ENCODE peak calls at places on chromosomes 7 and 10, in nine cellular contexts. W is adrenal gland; L is coronary artery; C is mesendoderm; A is testis; Q is CD8-positive, alpha-beta T cell; O is stomach; D is transverse colon; H is heart right ventricle. V is an unnamed sample.

GRCh38 chr7:877312-878232 is 1.2 kb downstream of the GET4 start:
- DNase-seq in W (peak), L (no peak), C (peak), A (peak), Q (no peak), O (peak), D (peak), H (peak), V (no peak)

GRCh38 chr10:79898597-79899325 is 50.1 kb downstream of the SFTPD start:
- DNase-seq in W (no peak), L (no peak), C (no peak), A (no peak), Q (no peak), O (no peak), D (no peak), H (no peak), V (no peak)

GRCh38 chr10:283916-284356 is 148.7 kb downstream of the ZMYND11 start:
- DNase-seq in W (no peak), L (no peak), C (no peak), A (no peak), Q (no peak), O (no peak), D (no peak), H (no peak), V (no peak)

GRCh38 chr7:17095001-17095574 is 203.4 kb upstream of the AHR start:
- DNase-seq in W (no peak), L (no peak), C (no peak), A (no peak), Q (no peak), O (peak), D (no peak), H (no peak), V (peak)

GRCh38 chr10:90318659-90319058 is 539.2 kb downstream of the HTR7 start:
- DNase-seq in W (no peak), L (no peak), C (no peak), A (no peak), Q (no peak), O (no peak), D (no peak), H (no peak), V (no peak)

GRCh38 chr10:72086466-72087391 is 1.6 kb downstream of the SPOCK2 start:
- DNase-seq in W (peak), L (no peak), C (peak), A (peak), Q (peak), O (no peak), D (peak), H (peak), V (peak)

GRCh38 chr7:155808551-155809331 is 3.5 kb downstream of the SHH start:
- DNase-seq in W (no peak), L (no peak), C (peak), A (no peak), Q (no peak), O (peak), D (peak), H (no peak), V (no peak)

GRCh38 chr7:140009735-140010134 is 53.0 kb downstream of the PARP12 start:
- DNase-seq in W (peak), L (no peak), C (no peak), A (no peak), Q (no peak), O (no peak), D (no peak), H (no peak), V (no peak)

GRCh38 chr7:22610258-22610657 is 110.3 kb upstream of the STEAP1B start:
- DNase-seq in W (no peak), L (no peak), C (peak), A (no peak), Q (no peak), O (no peak), D (no peak), H (no peak), V (no peak)

GRCh38 chr10:69639291-69640195 is 9.5 kb downstream of the FAM241B start:
- DNase-seq in W (peak), L (peak), C (peak), A (peak), Q (peak), O (peak), D (peak), H (peak), V (peak)

GRCh38 chr10:124579003-124579384 is 117.4 kb downstream of the LHPP start:
- DNase-seq in W (no peak), L (no peak), C (no peak), A (peak), Q (no peak), O (no peak), D (no peak), H (no peak), V (peak)

GRCh38 chr7:103989785-103990775 is 622 bp upstream of the RELN start:
- DNase-seq in W (no peak), L (no peak), C (peak), A (peak), Q (no peak), O (no peak), D (no peak), H (no peak), V (peak)

GRCh38 chr7:156125841-156126730 is 313.8 kb upstream of the SHH start:
- DNase-seq in W (no peak), L (no peak), C (peak), A (no peak), Q (no peak), O (no peak), D (no peak), H (no peak), V (no peak)

GRCh38 chr7:97871659-97872024 is 566 bp downstream of the ASNS start:
- DNase-seq in W (peak), L (peak), C (peak), A (no peak), Q (no peak), O (no peak), D (no peak), H (peak), V (no peak)

GRCh38 chr10:100879741-100880360 is 32.9 kb upstream of the SLF2 start:
- DNase-seq in W (no peak), L (no peak), C (no peak), A (peak), Q (no peak), O (no peak), D (no peak), H (no peak), V (no peak)

GRCh38 chr7:121298831-121299239 is 30.0 kb upstream of the WNT16 start:
- DNase-seq in W (no peak), L (no peak), C (no peak), A (no peak), Q (no peak), O (no peak), D (no peak), H (no peak), V (no peak)

GRCh38 chr10:30984563-30985328 is 46.9 kb downstream of the ZNF438 start:
- DNase-seq in W (no peak), L (no peak), C (no peak), A (no peak), Q (no peak), O (no peak), D (no peak), H (no peak), V (no peak)

DNA sequence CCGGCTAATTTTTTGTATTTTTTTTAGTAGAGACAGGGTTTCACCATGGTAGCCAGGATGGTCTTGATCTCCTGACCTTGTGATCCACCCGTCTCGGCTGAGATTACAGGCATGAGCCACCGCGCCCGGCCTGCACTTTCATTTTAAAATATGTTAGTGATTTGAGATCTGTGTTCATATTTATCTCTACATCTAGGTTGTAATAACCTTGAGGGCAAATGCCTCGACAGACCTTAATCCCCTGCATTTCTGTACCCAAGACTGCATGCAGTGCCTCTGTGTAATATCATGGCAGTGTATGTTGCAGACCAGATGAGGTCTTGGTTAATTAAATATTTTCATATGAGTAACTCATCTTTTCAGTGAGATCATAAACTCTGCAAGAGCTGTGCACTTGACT is 674.0 kb upstream of the ANKRD30A start:
- DNase-seq in W (no peak), L (no peak), C (no peak), A (no peak), Q (no peak), O (no peak), D (no peak), H (no peak), V (no peak)
- H3K27ac ChIP-seq in W (no peak), L (no peak), C (no peak), A (no peak), Q (no peak), O (no peak), D (no peak), H (no peak), V (no peak)

DNA sequence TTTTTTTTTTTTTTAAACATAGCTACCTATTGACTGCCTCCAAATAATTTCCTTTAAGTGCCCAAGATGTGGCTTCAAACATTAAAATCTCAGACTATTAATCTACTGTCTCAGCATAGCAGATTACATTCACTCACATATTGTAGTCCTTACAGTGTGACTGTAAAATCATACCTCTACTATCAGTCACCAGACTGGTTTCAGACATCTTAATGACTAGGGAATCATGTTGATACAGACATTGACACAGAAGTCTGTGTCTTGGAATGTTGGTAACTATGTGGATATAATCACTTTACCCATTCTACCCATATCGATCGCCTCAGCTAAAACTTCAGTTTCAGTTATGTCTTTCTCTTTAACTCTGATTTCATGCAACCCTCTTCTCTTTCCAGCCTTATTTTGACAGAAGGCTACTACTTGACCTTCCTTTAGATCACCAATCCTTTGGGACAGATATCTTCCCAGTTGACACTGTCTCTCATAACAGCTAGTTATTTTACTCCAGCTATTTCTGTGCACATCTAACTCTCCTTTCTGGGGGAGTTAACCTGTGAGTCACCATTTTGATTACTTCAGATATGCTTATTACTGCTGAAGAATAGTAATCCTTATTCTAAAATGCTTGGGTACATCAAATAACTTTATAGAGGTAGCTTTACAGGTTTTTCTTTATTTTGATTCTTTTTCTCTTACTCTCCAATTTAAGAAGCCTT is 7.0 kb downstream of the TNKS2 start:
- DNase-seq in W (no peak), L (no peak), C (no peak), A (no peak), Q (no peak), O (no peak), D (no peak), H (no peak), V (no peak)
- H3K27ac ChIP-seq in W (no peak), L (no peak), C (no peak), A (no peak), Q (no peak), O (no peak), D (no peak), H (no peak), V (no peak)

DNA sequence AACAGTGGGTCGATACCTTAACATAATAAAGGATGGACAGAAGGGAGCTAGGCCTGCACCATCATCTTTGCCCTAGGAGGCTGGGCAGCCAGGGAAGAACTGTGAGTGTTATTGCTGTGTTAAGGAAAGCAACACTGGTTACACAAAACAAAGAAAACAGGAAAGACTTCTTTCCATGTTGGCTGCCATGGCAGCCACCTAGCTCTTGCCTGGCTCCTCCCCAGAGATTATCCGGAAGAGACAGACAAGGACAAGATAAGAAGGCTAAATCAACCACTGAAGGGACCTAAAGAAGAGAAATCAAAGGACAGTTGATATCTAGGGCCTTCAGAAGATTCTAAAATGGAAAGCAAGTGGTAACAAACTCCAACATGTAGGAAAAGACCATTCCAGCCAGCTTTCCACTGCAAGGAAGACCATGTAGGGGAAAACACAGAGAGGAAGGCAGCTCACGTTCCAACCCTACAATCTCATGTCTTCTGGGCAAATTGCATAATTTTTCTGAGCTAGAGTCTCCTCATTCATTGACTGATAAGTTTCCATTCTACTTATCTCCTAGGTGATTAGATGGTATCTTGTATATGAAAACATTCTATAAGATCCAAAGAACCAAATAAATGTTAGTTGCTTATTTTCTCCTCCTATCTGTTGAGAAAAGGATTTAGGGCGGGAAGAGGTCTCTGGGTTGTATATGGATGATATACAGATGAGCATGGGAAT is 51.2 kb downstream of the SP8 start:
- DNase-seq in W (no peak), L (no peak), C (peak), A (no peak), Q (no peak), O (no peak), D (no peak), H (no peak), V (no peak)
- H3K27ac ChIP-seq in W (no peak), L (no peak), C (peak), A (no peak), Q (no peak), O (no peak), D (no peak), H (no peak), V (no peak)

DNA sequence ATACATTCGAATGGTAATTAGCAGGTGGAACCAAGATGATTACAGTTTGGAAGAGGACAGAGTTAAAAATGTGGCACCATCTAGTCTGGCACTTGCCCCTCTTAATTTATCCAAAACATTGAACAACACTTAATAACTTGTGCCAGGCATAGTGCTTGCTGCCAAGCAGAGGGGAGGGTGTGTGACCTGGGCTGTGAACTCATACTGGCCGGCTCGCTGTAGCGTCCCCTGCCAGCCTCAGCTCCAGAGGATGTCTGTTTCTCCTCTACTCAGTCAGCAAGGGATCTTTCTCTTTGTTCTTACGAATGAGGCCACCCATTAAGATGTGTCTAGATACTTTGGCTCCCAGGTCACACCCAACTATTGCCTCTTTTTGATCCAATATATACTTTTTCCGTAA is 179.4 kb upstream of the INHBA start:
- DNase-seq in W (no peak), L (no peak), C (no peak), A (no peak), Q (no peak), O (no peak), D (no peak), H (no peak), V (no peak)
- H3K27ac ChIP-seq in W (peak), L (no peak), C (no peak), A (no peak), Q (peak), O (peak), D (no peak), H (no peak), V (no peak)

GRCh38 chr10:96288151-96288621 is 16.0 kb upstream of the DNTT start:
- DNase-seq in W (no peak), L (no peak), C (no peak), A (no peak), Q (no peak), O (no peak), D (no peak), H (no peak), V (no peak)
- H3K27ac ChIP-seq in W (no peak), L (no peak), C (no peak), A (no peak), Q (no peak), O (peak), D (peak), H (no peak), V (no peak)

DNA sequence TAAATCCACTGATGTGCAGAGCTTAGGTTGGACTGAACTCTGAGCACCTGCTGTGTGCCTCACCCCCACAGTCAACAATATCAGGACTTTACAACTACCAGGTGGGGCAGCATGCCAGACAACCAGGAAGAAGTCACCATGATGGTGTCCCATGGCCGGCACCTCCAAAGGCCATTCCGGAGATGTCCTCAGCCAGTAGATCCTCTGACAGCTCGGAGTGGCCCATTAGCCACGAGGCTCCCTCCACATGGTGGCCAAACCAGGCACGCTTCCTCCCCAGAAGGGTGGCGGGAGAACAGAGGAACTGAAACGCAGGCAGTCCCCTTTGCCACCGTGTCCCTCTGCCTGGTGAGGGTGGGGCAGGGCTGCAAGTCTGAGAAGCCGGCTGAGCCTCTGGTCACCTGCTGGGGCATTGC is 390.0 kb downstream of the TNS3 start:
- DNase-seq in W (no peak), L (no peak), C (no peak), A (no peak), Q (no peak), O (no peak), D (peak), H (no peak), V (no peak)
- H3K27ac ChIP-seq in W (no peak), L (no peak), C (no peak), A (no peak), Q (no peak), O (no peak), D (peak), H (no peak), V (no peak)